ENCODE peak calls at places on chromosomes 16 and 17, in five cellular contexts. O is effector memory CD4-positive, alpha-beta T cell; L is adipocyte; N is epithelial cell of esophagus; J is prostate gland. X is an unnamed sample.

GRCh38 chr16:12228607-12229499 is 252.3 kb downstream of the SNX29 start:
- DNase-seq in O (no peak), L (peak; percentile 82), N (peak; percentile 52), J (peak; percentile 5), X (peak; percentile 51)

GRCh38 chr17:82458885-82459424 is 414 bp downstream of the NARF start:
- DNase-seq in O (peak; percentile 37), L (peak; percentile 58), N (no peak), J (no peak), X (no peak)

GRCh38 chr17:82213251-82214011 is 789 bp upstream of the CCDC57 start:
- DNase-seq in O (peak; percentile 57), L (peak; percentile 88), N (peak; percentile 63), J (no peak), X (no peak)

GRCh38 chr16:25633549-25633948 is 58.2 kb upstream of the HS3ST4 start:
- DNase-seq in O (no peak), L (no peak), N (no peak), J (no peak), X (no peak)

GRCh38 chr17:27565874-27566672 is 64.9 kb upstream of the LGALS9 start:
- DNase-seq in O (no peak), L (no peak), N (no peak), J (no peak), X (no peak)

GRCh38 chr17:50841949-50842354 is 6.6 kb downstream of the WFIKKN2 start:
- DNase-seq in O (no peak), L (peak; percentile 89), N (peak; percentile 74), J (peak; percentile 55), X (peak; percentile 63)

GRCh38 chr17:81474958-81475357 is 37.6 kb downstream of the ACTG1 start:
- DNase-seq in O (no peak), L (no peak), N (no peak), J (no peak), X (no peak)

GRCh38 chr17:3556905-3557767 is 476 bp downstream of the TRPV3 start:
- DNase-seq in O (no peak), L (no peak), N (peak; percentile 21), J (no peak), X (no peak)

GRCh38 chr17:80473701-80474100 is 2.7 kb downstream of the NPTX1 start:
- DNase-seq in O (no peak), L (no peak), N (no peak), J (no peak), X (no peak)
- H3K4me3 ChIP-seq in O (no peak overlapping the region), L (no peak overlapping the region), N (no peak overlapping the region), J (no peak overlapping the region), X (no peak overlapping the region)

GRCh38 chr16:30951785-30952184 is 2.9 kb downstream of the ORAI3 start:
- DNase-seq in O (no peak), L (peak; percentile 83), N (no peak), J (peak; percentile 92), X (no peak)

GRCh38 chr16:30950516-30951073 is 1.7 kb downstream of the ORAI3 start:
- DNase-seq in O (no peak), L (no peak), N (no peak), J (no peak), X (no peak)

GRCh38 chr16:30953111-30953510 is 4.2 kb downstream of the ORAI3 start:
- DNase-seq in O (no peak), L (no peak), N (no peak), J (no peak), X (no peak)

GRCh38 chr16:30949655-30950515 is 1.0 kb downstream of the ORAI3 start:
- DNase-seq in O (no peak), L (peak; percentile 79), N (peak; percentile 96), J (peak; percentile 77), X (peak; percentile 90)

GRCh38 chr16:30951193-30951592 is 2.3 kb downstream of the ORAI3 start:
- DNase-seq in O (no peak), L (no peak), N (no peak), J (no peak), X (no peak)
- H3K4me3 ChIP-seq in O (no peak overlapping the region), L (no peak overlapping the region), N (no peak overlapping the region), J (no peak overlapping the region), X (no peak overlapping the region)

GRCh38 chr17:16417399-16417798 is 2.0 kb downstream of the TRPV2 start:
- DNase-seq in O (no peak), L (no peak), N (no peak), J (no peak), X (no peak)

GRCh38 chr17:16417896-16418683 is 2.7 kb downstream of the TRPV2 start:
- DNase-seq in O (no peak), L (peak; percentile 12), N (no peak), J (no peak), X (no peak)

GRCh38 chr17:16418684-16419066 is 3.3 kb downstream of the TRPV2 start:
- DNase-seq in O (no peak), L (no peak), N (no peak), J (no peak), X (no peak)

GRCh38 chr17:16419074-16419928 is 3.9 kb downstream of the TRPV2 start:
- DNase-seq in O (peak; percentile 35), L (peak; percentile 76), N (peak; percentile 89), J (no peak), X (no peak)

GRCh38 chr17:16415031-16415924 is at the start of gene TRPV2:
- DNase-seq in O (peak; percentile 16), L (no peak), N (no peak), J (no peak), X (no peak)
- H3K4me3 ChIP-seq in O (peak within 1 kb of the TSS; percentile 87), L (peak within 1 kb of the TSS; percentile 81), N (no peak within 1 kb of the TSS), J (peak within 1 kb of the TSS; percentile 31), X (peak within 1 kb of the TSS; percentile 69)

GRCh38 chr16:28532940-28533647 is 5.7 kb downstream of the NUPR1 start:
- DNase-seq in O (no peak), L (no peak), N (no peak), J (no peak), X (no peak)

GRCh38 chr16:28537964-28538732 is 626 bp downstream of the NUPR1 start:
- DNase-seq in O (no peak), L (no peak), N (no peak), J (no peak), X (no peak)

GRCh38 chr16:28534542-28535373 is 4.0 kb downstream of the NUPR1 start:
- DNase-seq in O (no peak), L (peak; percentile 57), N (peak; percentile 64), J (no peak), X (peak; percentile 99)

GRCh38 chr16:28538733-28539596 is at the start of gene NUPR1:
- DNase-seq in O (no peak), L (peak; percentile 98), N (peak; percentile 91), J (peak; percentile 99), X (no peak)

GRCh38 chr16:28537076-28537475 is 1.7 kb downstream of the NUPR1 start:
- DNase-seq in O (no peak), L (no peak), N (peak; percentile 96), J (peak; percentile 76), X (no peak)
- H3K4me3 ChIP-seq in O (no peak overlapping the region), L (peak overlapping the region; percentile 100), N (peak overlapping the region; percentile 94), J (peak overlapping the region; percentile 36), X (no peak overlapping the region)

DNA sequence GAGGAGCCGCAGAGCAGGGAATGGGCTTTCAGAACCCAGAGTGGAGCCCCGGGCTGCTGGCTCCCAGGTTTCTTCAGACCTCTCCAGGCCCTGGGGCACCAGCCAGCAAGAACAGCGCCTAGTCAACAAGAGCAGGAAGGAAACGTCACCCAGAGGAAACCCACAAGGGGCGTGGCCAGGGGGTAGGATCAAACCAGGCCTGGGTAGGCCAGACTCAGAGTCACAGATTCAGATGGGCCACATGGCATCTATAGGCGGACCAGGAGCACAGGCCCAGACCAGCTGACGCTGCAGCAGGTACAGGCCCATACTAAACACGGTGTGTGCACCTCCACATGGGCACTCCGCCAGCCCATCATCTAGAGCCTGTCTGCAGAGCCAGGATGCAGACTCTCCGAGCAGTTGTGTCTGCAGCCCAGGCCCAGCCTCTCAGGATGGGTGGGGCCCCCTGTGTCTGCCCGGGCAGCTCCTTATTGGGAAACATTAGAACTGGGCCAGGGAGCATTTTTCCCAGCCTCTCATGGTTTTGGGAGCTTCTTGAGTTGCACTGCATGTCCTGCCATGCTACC is at the start of gene NLRP1:
- DNase-seq in O (peak; percentile 89), L (peak; percentile 93), N (peak; percentile 100), J (peak; percentile 46), X (peak; percentile 49)
- H3K4me3 ChIP-seq in O (peak within 1 kb of the TSS; percentile 66), L (peak within 1 kb of the TSS; percentile 95), N (peak within 1 kb of the TSS; percentile 55), J (peak within 1 kb of the TSS; percentile 21), X (peak within 1 kb of the TSS; percentile 13)

GRCh38 chr17:48718162-48718780 is 4.0 kb downstream of the PRAC1 start:
- DNase-seq in O (no peak), L (no peak), N (no peak), J (peak; percentile 42), X (no peak)
- H3K4me3 ChIP-seq in O (no peak overlapping the region), L (no peak overlapping the region), N (no peak overlapping the region), J (peak overlapping the region; percentile 55), X (no peak overlapping the region)

DNA sequence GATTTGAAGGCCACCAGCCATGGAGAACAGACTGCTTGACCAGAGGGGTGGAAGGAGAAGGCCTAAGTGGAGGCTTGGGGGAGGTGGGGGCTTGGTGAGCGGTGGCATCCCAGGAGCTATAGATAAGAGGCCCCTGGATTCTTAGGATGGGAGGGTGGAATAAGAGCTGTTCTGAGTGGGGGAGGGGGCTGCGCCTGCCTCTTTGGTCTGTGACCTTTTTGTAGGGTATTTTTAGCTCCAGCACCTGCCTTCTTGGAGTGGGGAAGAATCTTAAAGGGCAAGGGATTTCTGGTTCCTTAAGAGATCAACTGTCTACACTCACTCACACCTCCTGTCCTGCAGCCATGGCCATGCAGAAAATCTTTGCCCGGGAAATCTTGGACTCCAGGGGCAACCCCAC is 567 bp downstream of the ENO3 start:
- DNase-seq in O (no peak), L (no peak), N (no peak), J (no peak), X (no peak)
- H3K4me3 ChIP-seq in O (no peak overlapping the region), L (no peak overlapping the region), N (no peak overlapping the region), J (no peak overlapping the region), X (no peak overlapping the region)

GRCh38 chr16:90046122-90046970 is 27.1 kb upstream of the DBNDD1 start:
- DNase-seq in O (no peak), L (no peak), N (no peak), J (no peak), X (no peak)
- H3K4me3 ChIP-seq in O (no peak overlapping the region), L (peak overlapping the region; percentile 58), N (peak overlapping the region; percentile 40), J (peak overlapping the region; percentile 26), X (no peak overlapping the region)

DNA sequence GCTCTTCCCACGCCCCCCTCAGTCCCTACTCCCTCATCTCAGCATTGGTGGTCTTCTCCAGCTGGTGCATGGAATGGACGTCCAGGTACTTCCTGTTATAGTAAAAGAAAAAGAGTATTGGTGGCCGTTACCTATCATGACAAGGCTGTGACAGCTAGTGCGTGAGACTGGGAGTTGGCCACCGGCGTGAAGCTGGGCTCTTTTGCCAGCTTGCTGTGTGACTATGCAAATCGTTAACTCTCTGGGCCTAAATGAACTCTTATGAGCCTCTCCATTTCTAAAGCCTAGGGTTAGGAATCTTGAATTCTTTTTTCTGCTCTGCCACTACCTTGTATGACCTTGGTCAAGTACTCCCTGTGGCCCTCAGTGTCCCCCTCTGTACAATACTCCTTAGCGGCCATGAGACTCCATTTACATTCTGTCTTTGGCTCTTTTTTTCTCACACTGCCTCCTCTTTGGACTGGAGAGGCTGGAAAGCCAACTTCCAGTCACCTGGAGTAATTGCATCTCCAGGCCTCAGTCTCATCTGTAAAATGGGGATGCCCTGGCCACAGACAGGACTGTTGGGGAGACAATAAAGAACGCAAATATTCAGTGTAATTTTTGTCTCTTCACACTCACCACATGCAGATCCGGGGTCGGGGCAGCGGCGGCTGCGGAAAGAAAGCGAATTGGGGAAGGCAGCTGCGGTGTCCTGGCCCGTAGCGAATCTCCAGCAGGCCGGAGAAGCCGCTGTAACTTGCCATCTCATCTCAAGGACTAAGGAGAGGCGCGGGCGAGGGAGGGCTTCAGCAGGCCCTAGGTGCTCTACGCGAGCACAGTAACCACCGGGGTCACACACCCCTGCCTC is 1.1 kb downstream of the CFAP119 start:
- DNase-seq in O (no peak), L (no peak), N (no peak), J (no peak), X (no peak)
- H3K4me3 ChIP-seq in O (peak overlapping the region; percentile 97), L (peak overlapping the region; percentile 96), N (peak overlapping the region; percentile 94), J (peak overlapping the region; percentile 56), X (peak overlapping the region; percentile 89)